ENCODE peak calls at places on chromosomes 16 and 17, in seven cellular contexts. O is activated T-cell treated with anti-CD3 and anti-CD28 coated beads for 24 hours; U is heart right ventricle; Z is CD8-positive, alpha-beta T cell; Q is upper lobe of right lung; C is NCI-H2171 treated with DMSO at 0.1 percent for 48 hours; M is LHCN-M2. T is an unnamed sample.

GRCh38 chr17:8142887-8143580 is 9.2 kb downstream of the PER1 start:
- DNase-seq in C (no peak), M (no peak), Q (no peak), O (no peak), U (no peak), Z (no peak), T (no peak)

GRCh38 chr17:81977211-81978091 is at the start of gene ASPSCR1:
- DNase-seq in M (peak; percentile 86), C (peak; percentile 84), Q (peak; percentile 96), U (peak; percentile 94), Z (peak; percentile 88), O (peak; percentile 80), T (peak; percentile 97)

GRCh38 chr17:78788451-78788850 is 6.4 kb upstream of the CYTH1 start:
- DNase-seq in M (no peak), C (no peak), O (no peak), U (no peak), Q (no peak), Z (no peak), T (peak; percentile 46)

GRCh38 chr17:74736423-74737298 is at the start of gene RAB37:
- DNase-seq in C (peak; percentile 67), Q (peak; percentile 81), U (peak; percentile 62), M (no peak), O (no peak), Z (peak; percentile 53), T (no peak)

GRCh38 chr16:23668225-23668624 is 10.5 kb upstream of the PLK1 start:
- DNase-seq in O (no peak), C (no peak), M (no peak), U (no peak), Q (no peak), Z (no peak), T (no peak)

GRCh38 chr17:16352303-16352837 is 899 bp downstream of the CENPV start:
- DNase-seq in Z (peak; percentile 23), O (peak; percentile 10), Q (peak; percentile 65), U (no peak), C (peak; percentile 78), M (no peak), T (no peak)

GRCh38 chr17:74051348-74051747 is 152.1 kb upstream of the RPL38 start:
- DNase-seq in Q (no peak), M (no peak), O (no peak), C (no peak), U (no peak), Z (no peak), T (no peak)

GRCh38 chr16:47970291-47970931 is 185.4 kb downstream of the ABCC12 start:
- DNase-seq in M (peak; percentile 45), U (no peak), O (no peak), Q (no peak), C (no peak), Z (no peak), T (no peak)

GRCh38 chr17:44097110-44097810 is 26.2 kb downstream of the HDAC5 start:
- DNase-seq in O (no peak), C (no peak), Q (no peak), M (peak; percentile 59), U (peak; percentile 79), Z (no peak), T (no peak)

GRCh38 chr16:964696-965395 is 5.9 kb downstream of the LMF1 start:
- DNase-seq in Z (no peak), O (peak; percentile 38), C (no peak), M (peak; percentile 93), Q (peak; percentile 76), U (no peak), T (peak; percentile 56)

GRCh38 chr16:80948886-80949502 is 57.7 kb downstream of the CMC2 start:
- DNase-seq in C (no peak), U (peak; percentile 63), O (peak; percentile 11), Q (peak; percentile 70), Z (peak; percentile 14), M (no peak), T (no peak)

GRCh38 chr17:21240375-21241055 is 12.7 kb downstream of the NATD1 start:
- DNase-seq in U (no peak), M (no peak), C (no peak), Q (no peak), Z (no peak), O (no peak), T (peak; percentile 85)

GRCh38 chr17:67098022-67098421 is 53.7 kb downstream of the CACNG1 start:
- DNase-seq in Z (no peak), C (no peak), M (no peak), U (no peak), Q (no peak), O (no peak), T (no peak)

GRCh38 chr16:61887903-61888302 is 148.3 kb downstream of the CDH8 start:
- DNase-seq in U (no peak), Z (no peak), C (no peak), Q (no peak), M (peak; percentile 68), O (no peak), T (no peak)

GRCh38 chr17:80111702-80112470 is 10.5 kb downstream of the GAA start:
- DNase-seq in Z (no peak), O (no peak), M (no peak), C (no peak), Q (no peak), U (no peak), T (peak; percentile 67)

GRCh38 chr16:69176033-69176780 is 10.8 kb upstream of the SNTB2 start:
- DNase-seq in C (no peak), Q (no peak), U (no peak), Z (no peak), M (peak; percentile 62), O (no peak), T (no peak)

GRCh38 chr17:13562271-13562800 is 39.4 kb downstream of the HS3ST3A1 start:
- DNase-seq in Q (no peak), Z (no peak), U (no peak), O (no peak), M (peak; percentile 95), C (no peak), T (no peak)

GRCh38 chr17:78374631-78375274 is 3.7 kb upstream of the PGS1 start:
- DNase-seq in U (peak; percentile 0), Z (no peak), Q (no peak), M (peak; percentile 85), O (no peak), C (no peak), T (no peak)

GRCh38 chr16:66927918-66928649 is 2.7 kb upstream of the RRAD start:
- DNase-seq in O (no peak), U (no peak), C (no peak), M (peak; percentile 91), Z (no peak), Q (no peak), T (peak; percentile 60)

GRCh38 chr17:75490173-75490743 is 25.1 kb downstream of the CASKIN2 start:
- DNase-seq in Z (no peak), Q (no peak), O (no peak), M (no peak), U (peak; percentile 19), C (no peak), T (no peak)

GRCh38 chr16:68401871-68402747 is 46.2 kb downstream of the SMPD3 start:
- DNase-seq in Z (no peak), O (no peak), M (peak; percentile 70), U (no peak), Q (no peak), C (no peak), T (no peak)

GRCh38 chr16:28511031-28511430 is 4.4 kb upstream of the IL27 start:
- DNase-seq in M (no peak), O (no peak), U (no peak), Z (no peak), C (no peak), Q (no peak), T (no peak)

GRCh38 chr17:4365628-4366311 is 705 bp downstream of the UBE2G1 start:
- DNase-seq in C (no peak), U (peak; percentile 46), O (peak; percentile 8), Z (peak; percentile 28), Q (no peak), M (peak; percentile 9), T (peak; percentile 83)

GRCh38 chr16:85391769-85392583 is 221.1 kb upstream of the GSE1 start:
- DNase-seq in Q (peak; percentile 44), Z (no peak), U (peak; percentile 2), C (peak; percentile 57), O (no peak), M (no peak), T (peak; percentile 39)

GRCh38 chr16:30030841-30031413 is at the start of gene TLCD3B:
- DNase-seq in Z (no peak), U (no peak), Q (no peak), O (no peak), M (no peak), C (peak; percentile 49), T (no peak)

GRCh38 chr17:45147102-45147580 is 1.1 kb upstream of the HEXIM1 start:
- DNase-seq in U (peak; percentile 54), Z (no peak), M (peak; percentile 80), O (no peak), C (peak; percentile 92), Q (no peak), T (peak; percentile 85)

GRCh38 chr17:61833536-61834203 is 29.7 kb downstream of the BRIP1 start:
- DNase-seq in Q (no peak), C (no peak), O (no peak), U (no peak), M (peak; percentile 73), Z (no peak), T (no peak)

GRCh38 chr16:87003414-87003755 is 313.8 kb downstream of the C16orf95 start:
- DNase-seq in M (peak; percentile 41), O (no peak), Q (no peak), C (no peak), U (no peak), Z (no peak), T (no peak)

GRCh38 chr16:23670137-23670776 is 8.4 kb upstream of the PLK1 start:
- DNase-seq in C (no peak), O (peak; percentile 48), Q (no peak), M (peak; percentile 90), U (no peak), Z (no peak), T (no peak)

GRCh38 chr16:23319861-23320615 is 17.9 kb downstream of the SCNN1B start:
- DNase-seq in M (no peak), Z (no peak), Q (no peak), O (no peak), U (no peak), C (no peak), T (no peak)

GRCh38 chr17:17180741-17181525 is 25.2 kb downstream of the PLD6 start:
- DNase-seq in Q (no peak), C (no peak), M (no peak), Z (no peak), U (peak; percentile 63), O (no peak), T (no peak)

GRCh38 chr17:72565006-72565405 is 444.2 kb downstream of the SOX9 start:
- DNase-seq in Z (no peak), Q (no peak), M (no peak), O (no peak), U (no peak), C (no peak), T (no peak)

GRCh38 chr17:55433629-55434422 is 12.2 kb upstream of the MMD start:
- DNase-seq in O (no peak), M (peak; percentile 65), Z (no peak), Q (no peak), C (no peak), U (no peak), T (no peak)

GRCh38 chr16:75279277-75279676 is 27.9 kb upstream of the BCAR1 start:
- DNase-seq in O (no peak), M (no peak), Q (no peak), C (peak; percentile 97), Z (no peak), U (no peak), T (no peak)

GRCh38 chr17:75649687-75650086 is 16.5 kb downstream of the SMIM5 start:
- DNase-seq in M (no peak), C (no peak), U (no peak), O (no peak), Z (no peak), Q (peak; percentile 33), T (peak; percentile 45)

GRCh38 chr17:79955961-79956735 is 79.5 kb downstream of the TBC1D16 start:
- DNase-seq in M (no peak), O (no peak), C (no peak), Z (no peak), U (no peak), Q (peak; percentile 56), T (peak; percentile 53)